ENCODE peak calls at places on chromosomes 2 and 18, in eight cellular contexts. One of them, this sample, is unnamed.

GRCh38 chr18:59419386-59419785 is 60.3 kb upstream of the LMAN1 start:
- DNase-seq in IMR-90: peak; percentile 71
- DNase-seq in CD8-positive, alpha-beta T cell: no peak
- DNase-seq in neuronal stem cell: no peak
- DNase-seq in dorsolateral prefrontal cortex: no peak
- DNase-seq in body of pancreas: no peak
- DNase-seq in aorta: no peak
- DNase-seq in brain microvascular endothelial cell: no peak
- DNase-seq in this sample: no peak

GRCh38 chr2:217289153-217289908 is 429.5 kb upstream of the TNP1 start:
- DNase-seq in aorta: no peak
- DNase-seq in IMR-90: peak; percentile 39
- DNase-seq in body of pancreas: no peak
- DNase-seq in CD8-positive, alpha-beta T cell: no peak
- DNase-seq in brain microvascular endothelial cell: no peak
- DNase-seq in dorsolateral prefrontal cortex: no peak
- DNase-seq in neuronal stem cell: peak; percentile 27
- DNase-seq in this sample: no peak

GRCh38 chr2:128323501-128323931 is 4.8 kb upstream of the HS6ST1 start:
- DNase-seq in CD8-positive, alpha-beta T cell: peak; percentile 47
- DNase-seq in dorsolateral prefrontal cortex: no peak
- DNase-seq in aorta: no peak
- DNase-seq in body of pancreas: no peak
- DNase-seq in brain microvascular endothelial cell: no peak
- DNase-seq in neuronal stem cell: no peak
- DNase-seq in IMR-90: no peak
- DNase-seq in this sample: no peak

GRCh38 chr2:105744909-105745853 is at the start of gene NCK2:
- DNase-seq in body of pancreas: no peak
- DNase-seq in IMR-90: peak; percentile 29
- DNase-seq in aorta: peak; percentile 78
- DNase-seq in dorsolateral prefrontal cortex: no peak
- DNase-seq in neuronal stem cell: peak; percentile 27
- DNase-seq in CD8-positive, alpha-beta T cell: peak; percentile 66
- DNase-seq in brain microvascular endothelial cell: no peak
- DNase-seq in this sample: no peak

GRCh38 chr2:20074901-20075300 is 23.5 kb upstream of the LAPTM4A start:
- DNase-seq in aorta: no peak
- DNase-seq in dorsolateral prefrontal cortex: no peak
- DNase-seq in CD8-positive, alpha-beta T cell: no peak
- DNase-seq in body of pancreas: no peak
- DNase-seq in IMR-90: no peak
- DNase-seq in brain microvascular endothelial cell: no peak
- DNase-seq in neuronal stem cell: no peak
- DNase-seq in this sample: no peak

GRCh38 chr2:201440182-201440581 is 11.1 kb downstream of the TRAK2 start:
- DNase-seq in dorsolateral prefrontal cortex: no peak
- DNase-seq in CD8-positive, alpha-beta T cell: no peak
- DNase-seq in body of pancreas: peak; percentile 90
- DNase-seq in aorta: no peak
- DNase-seq in brain microvascular endothelial cell: no peak
- DNase-seq in IMR-90: no peak
- DNase-seq in neuronal stem cell: no peak
- DNase-seq in this sample: no peak

GRCh38 chr2:223692227-223692947 is 90.2 kb upstream of the SCG2 start:
- DNase-seq in body of pancreas: peak; percentile 23
- DNase-seq in dorsolateral prefrontal cortex: peak; percentile 35
- DNase-seq in CD8-positive, alpha-beta T cell: no peak
- DNase-seq in neuronal stem cell: peak; percentile 15
- DNase-seq in brain microvascular endothelial cell: peak; percentile 65
- DNase-seq in aorta: no peak
- DNase-seq in IMR-90: peak; percentile 67
- DNase-seq in this sample: no peak

GRCh38 chr2:166411473-166412230 is 35.9 kb upstream of the SCN9A start:
- DNase-seq in brain microvascular endothelial cell: peak; percentile 62
- DNase-seq in dorsolateral prefrontal cortex: no peak
- DNase-seq in IMR-90: peak; percentile 75
- DNase-seq in neuronal stem cell: no peak
- DNase-seq in aorta: no peak
- DNase-seq in CD8-positive, alpha-beta T cell: no peak
- DNase-seq in body of pancreas: no peak
- DNase-seq in this sample: no peak

GRCh38 chr2:234682492-234683228 is 185.8 kb upstream of the ARL4C start:
- DNase-seq in body of pancreas: no peak
- DNase-seq in brain microvascular endothelial cell: peak; percentile 28
- DNase-seq in dorsolateral prefrontal cortex: no peak
- DNase-seq in neuronal stem cell: no peak
- DNase-seq in CD8-positive, alpha-beta T cell: no peak
- DNase-seq in IMR-90: peak; percentile 49
- DNase-seq in aorta: no peak
- DNase-seq in this sample: no peak

GRCh38 chr18:286515-287310 is 18.9 kb upstream of the THOC1 start:
- DNase-seq in CD8-positive, alpha-beta T cell: no peak
- DNase-seq in body of pancreas: peak; percentile 17
- DNase-seq in neuronal stem cell: no peak
- DNase-seq in aorta: no peak
- DNase-seq in brain microvascular endothelial cell: peak; percentile 6
- DNase-seq in IMR-90: peak; percentile 42
- DNase-seq in dorsolateral prefrontal cortex: no peak
- DNase-seq in this sample: no peak

GRCh38 chr2:175461839-175462238 is 280.3 kb upstream of the ATP5MC3 start:
- DNase-seq in neuronal stem cell: no peak
- DNase-seq in brain microvascular endothelial cell: no peak
- DNase-seq in CD8-positive, alpha-beta T cell: no peak
- DNase-seq in aorta: no peak
- DNase-seq in dorsolateral prefrontal cortex: no peak
- DNase-seq in IMR-90: no peak
- DNase-seq in body of pancreas: no peak
- DNase-seq in this sample: no peak

GRCh38 chr18:36580874-36581750 is 247.7 kb downstream of the TPGS2 start:
- DNase-seq in aorta: no peak
- DNase-seq in CD8-positive, alpha-beta T cell: no peak
- DNase-seq in neuronal stem cell: no peak
- DNase-seq in brain microvascular endothelial cell: peak; percentile 43
- DNase-seq in body of pancreas: no peak
- DNase-seq in dorsolateral prefrontal cortex: no peak
- DNase-seq in IMR-90: peak; percentile 75
- DNase-seq in this sample: no peak
- H3K27ac ChIP-seq in aorta: peak overlapping the region; percentile 73
- H3K27ac ChIP-seq in CD8-positive, alpha-beta T cell: no peak overlapping the region
- H3K27ac ChIP-seq in neuronal stem cell: no peak overlapping the region
- H3K27ac ChIP-seq in brain microvascular endothelial cell: peak overlapping the region; percentile 69
- H3K27ac ChIP-seq in body of pancreas: no peak overlapping the region
- H3K27ac ChIP-seq in dorsolateral prefrontal cortex: no peak overlapping the region
- H3K27ac ChIP-seq in IMR-90: peak overlapping the region; percentile 88
- H3K27ac ChIP-seq in this sample: no peak overlapping the region

DNA sequence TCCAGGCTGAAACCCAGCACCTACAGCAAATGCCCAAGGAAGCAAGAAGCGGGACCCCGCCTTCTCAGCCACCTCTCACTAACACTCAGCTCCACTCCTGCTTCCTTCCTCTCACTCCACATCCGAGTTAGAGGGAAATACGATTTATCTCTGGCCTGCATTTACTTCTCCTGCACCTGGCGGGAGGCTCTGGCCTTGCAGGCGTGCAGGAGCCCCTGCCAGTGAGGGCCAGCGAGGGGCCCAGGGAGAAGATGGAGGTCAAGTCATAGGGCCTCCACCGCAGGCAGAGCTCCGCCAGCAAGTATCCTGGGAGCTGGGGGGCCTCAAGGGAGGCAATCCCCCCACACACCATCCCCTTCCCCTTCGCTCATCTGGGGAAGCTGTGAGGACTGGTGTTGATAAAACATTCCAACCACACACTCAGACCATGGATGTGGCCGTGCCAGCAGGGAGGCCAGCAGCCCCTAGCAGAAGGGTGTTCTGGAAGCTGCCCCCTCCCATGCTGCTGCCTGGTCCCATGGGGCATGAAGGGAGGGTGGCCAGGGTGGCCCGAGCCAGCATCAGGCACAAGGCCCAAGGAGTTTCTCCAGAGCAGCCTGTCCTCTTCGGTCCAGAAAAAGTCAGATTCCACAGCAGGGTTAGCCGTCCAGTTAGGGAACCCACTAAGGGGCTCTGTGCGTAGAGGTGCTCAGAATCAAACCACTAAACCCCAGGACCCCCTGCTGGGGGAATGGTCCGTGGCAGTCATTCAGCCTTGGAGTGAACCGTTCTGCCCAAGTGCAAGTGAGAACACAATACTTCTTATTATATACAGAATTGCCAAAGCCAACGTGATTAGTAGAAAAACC is 91.2 kb downstream of the HDAC4 start:
- DNase-seq in aorta: peak; percentile 69
- DNase-seq in dorsolateral prefrontal cortex: peak; percentile 33
- DNase-seq in body of pancreas: no peak
- DNase-seq in CD8-positive, alpha-beta T cell: no peak
- DNase-seq in neuronal stem cell: no peak
- DNase-seq in IMR-90: no peak
- DNase-seq in brain microvascular endothelial cell: no peak
- DNase-seq in this sample: peak; percentile 42
- H3K27ac ChIP-seq in aorta: no peak overlapping the region
- H3K27ac ChIP-seq in dorsolateral prefrontal cortex: peak overlapping the region; percentile 94
- H3K27ac ChIP-seq in body of pancreas: no peak overlapping the region
- H3K27ac ChIP-seq in CD8-positive, alpha-beta T cell: no peak overlapping the region
- H3K27ac ChIP-seq in neuronal stem cell: no peak overlapping the region
- H3K27ac ChIP-seq in IMR-90: peak overlapping the region; percentile 55
- H3K27ac ChIP-seq in brain microvascular endothelial cell: no peak overlapping the region
- H3K27ac ChIP-seq in this sample: no peak overlapping the region

DNA sequence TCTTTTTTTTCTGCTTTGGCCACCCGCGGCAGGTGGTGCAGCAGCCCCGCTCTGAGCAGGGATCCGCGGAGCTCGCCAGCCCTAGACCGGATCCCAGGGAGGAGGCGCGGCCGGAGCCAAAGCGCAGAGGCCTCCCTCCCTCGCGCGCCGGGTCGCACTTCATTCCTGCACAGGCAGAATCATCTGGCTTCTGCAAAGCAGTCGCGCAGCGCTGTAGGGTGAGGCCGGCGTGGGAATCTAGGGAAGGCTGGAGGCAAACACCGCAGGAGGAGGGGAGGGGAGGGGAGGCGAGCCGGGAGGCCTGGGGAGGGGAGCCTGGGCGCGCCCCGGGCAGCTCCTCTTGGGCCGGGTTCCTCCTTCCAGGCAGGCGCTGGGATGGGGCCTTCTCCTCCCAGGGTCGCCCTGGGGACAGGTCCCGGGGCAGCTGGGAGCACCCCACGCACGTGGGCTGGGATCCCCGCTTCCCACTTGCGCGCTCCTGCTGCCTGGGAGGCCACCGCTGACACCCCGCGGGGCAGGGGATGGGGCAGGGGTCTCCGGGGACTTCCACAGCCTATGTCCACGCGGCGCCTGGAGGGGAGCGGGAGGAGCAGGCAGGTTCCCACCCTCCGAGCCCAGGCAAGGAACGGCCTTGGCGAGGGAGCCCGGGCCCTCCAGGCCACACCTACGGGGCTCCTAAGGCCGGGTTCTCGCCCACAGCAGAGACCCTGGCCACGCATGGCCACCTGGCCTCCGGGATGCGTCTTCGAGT is 45.0 kb downstream of the MBP start:
- DNase-seq in body of pancreas: no peak
- DNase-seq in aorta: peak; percentile 89
- DNase-seq in neuronal stem cell: peak; percentile 37
- DNase-seq in CD8-positive, alpha-beta T cell: no peak
- DNase-seq in dorsolateral prefrontal cortex: no peak
- DNase-seq in brain microvascular endothelial cell: no peak
- DNase-seq in IMR-90: no peak
- DNase-seq in this sample: no peak
- H3K27ac ChIP-seq in body of pancreas: peak overlapping the region; percentile 63
- H3K27ac ChIP-seq in aorta: no peak overlapping the region
- H3K27ac ChIP-seq in neuronal stem cell: no peak overlapping the region
- H3K27ac ChIP-seq in CD8-positive, alpha-beta T cell: no peak overlapping the region
- H3K27ac ChIP-seq in dorsolateral prefrontal cortex: peak overlapping the region; percentile 86
- H3K27ac ChIP-seq in brain microvascular endothelial cell: peak overlapping the region; percentile 65
- H3K27ac ChIP-seq in IMR-90: no peak overlapping the region
- H3K27ac ChIP-seq in this sample: no peak overlapping the region

GRCh38 chr2:134253804-134254203 is at the start of gene MGAT5:
- DNase-seq in aorta: no peak
- DNase-seq in body of pancreas: peak; percentile 87
- DNase-seq in CD8-positive, alpha-beta T cell: no peak
- DNase-seq in brain microvascular endothelial cell: no peak
- DNase-seq in IMR-90: no peak
- DNase-seq in neuronal stem cell: no peak
- DNase-seq in dorsolateral prefrontal cortex: no peak
- DNase-seq in this sample: no peak
- H3K27ac ChIP-seq in aorta: no peak within 1 kb of the TSS
- H3K27ac ChIP-seq in body of pancreas: peak within 1 kb of the TSS; percentile 60
- H3K27ac ChIP-seq in CD8-positive, alpha-beta T cell: no peak within 1 kb of the TSS
- H3K27ac ChIP-seq in brain microvascular endothelial cell: no peak within 1 kb of the TSS
- H3K27ac ChIP-seq in IMR-90: no peak within 1 kb of the TSS
- H3K27ac ChIP-seq in neuronal stem cell: no peak within 1 kb of the TSS
- H3K27ac ChIP-seq in dorsolateral prefrontal cortex: no peak within 1 kb of the TSS
- H3K27ac ChIP-seq in this sample: no peak within 1 kb of the TSS

DNA sequence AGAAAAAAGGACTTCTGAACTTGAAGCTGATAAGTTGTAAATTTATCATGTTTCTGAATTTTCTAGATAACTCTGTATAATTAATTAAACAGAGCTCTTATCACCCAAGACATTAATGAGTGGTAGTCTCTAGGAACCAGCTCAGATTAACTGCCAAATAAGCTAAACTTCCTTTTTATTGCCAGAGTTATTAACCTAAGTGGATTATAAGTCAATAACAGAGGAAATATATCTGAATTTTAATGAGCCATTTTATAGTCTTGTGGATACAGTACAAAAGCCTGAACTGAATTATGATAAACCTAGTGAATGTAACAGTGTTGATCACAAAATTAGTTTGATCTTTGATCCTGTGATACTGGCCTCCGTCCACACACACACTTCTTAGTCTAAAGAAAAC is 111.5 kb downstream of the COMMD1 start:
- DNase-seq in dorsolateral prefrontal cortex: no peak
- DNase-seq in CD8-positive, alpha-beta T cell: no peak
- DNase-seq in IMR-90: no peak
- DNase-seq in brain microvascular endothelial cell: no peak
- DNase-seq in body of pancreas: no peak
- DNase-seq in neuronal stem cell: no peak
- DNase-seq in aorta: no peak
- DNase-seq in this sample: no peak
- H3K27ac ChIP-seq in dorsolateral prefrontal cortex: no peak overlapping the region
- H3K27ac ChIP-seq in CD8-positive, alpha-beta T cell: no peak overlapping the region
- H3K27ac ChIP-seq in IMR-90: no peak overlapping the region
- H3K27ac ChIP-seq in brain microvascular endothelial cell: no peak overlapping the region
- H3K27ac ChIP-seq in body of pancreas: no peak overlapping the region
- H3K27ac ChIP-seq in neuronal stem cell: no peak overlapping the region
- H3K27ac ChIP-seq in aorta: no peak overlapping the region
- H3K27ac ChIP-seq in this sample: no peak overlapping the region

DNA sequence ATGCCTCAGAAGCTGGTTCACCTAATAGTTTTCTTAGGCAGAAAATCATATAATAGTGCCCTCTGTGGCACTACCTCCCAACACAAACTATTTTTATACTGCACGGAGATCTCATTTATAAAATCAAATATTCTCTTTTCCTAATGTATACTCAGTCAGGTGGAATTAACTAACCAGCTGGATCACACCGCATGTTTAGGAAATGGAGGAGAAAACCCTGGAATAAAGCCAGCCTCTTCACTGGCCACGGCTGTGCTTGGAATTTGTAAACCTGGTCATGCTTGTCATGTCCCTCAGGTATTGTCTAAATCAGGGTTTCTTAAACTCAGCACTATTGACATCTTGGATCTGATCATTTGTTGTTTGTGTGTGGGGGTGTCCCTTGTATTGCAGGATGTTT is 85.6 kb downstream of the DOCK10 start:
- DNase-seq in aorta: no peak
- DNase-seq in body of pancreas: no peak
- DNase-seq in dorsolateral prefrontal cortex: no peak
- DNase-seq in neuronal stem cell: no peak
- DNase-seq in CD8-positive, alpha-beta T cell: no peak
- DNase-seq in IMR-90: no peak
- DNase-seq in brain microvascular endothelial cell: no peak
- DNase-seq in this sample: no peak
- H3K27ac ChIP-seq in aorta: no peak overlapping the region
- H3K27ac ChIP-seq in body of pancreas: no peak overlapping the region
- H3K27ac ChIP-seq in dorsolateral prefrontal cortex: no peak overlapping the region
- H3K27ac ChIP-seq in neuronal stem cell: no peak overlapping the region
- H3K27ac ChIP-seq in CD8-positive, alpha-beta T cell: no peak overlapping the region
- H3K27ac ChIP-seq in IMR-90: no peak overlapping the region
- H3K27ac ChIP-seq in brain microvascular endothelial cell: no peak overlapping the region
- H3K27ac ChIP-seq in this sample: no peak overlapping the region

This sample was measured in H1.